ENCODE peak calls at places on chromosome 2, in six cellular contexts. X, Z, B, O, L and T are unnamed samples.

GRCh38 chr2:152609174-152609573 is 108.1 kb downstream of the PRPF40A start:
- DNase-seq in X (no peak), Z (no peak), B (no peak), O (no peak), L (no peak), T (no peak)

GRCh38 chr2:2331905-2332280 is 818 bp upstream of the MYT1L start:
- DNase-seq in X (no peak), Z (peak), B (no peak), O (peak), L (no peak), T (peak)

GRCh38 chr2:73487112-73487657 is 101.5 kb downstream of the ALMS1 start:
- DNase-seq in X (no peak), Z (no peak), B (no peak), O (no peak), L (no peak), T (no peak)

GRCh38 chr2:144512421-144513272 is 7.3 kb downstream of the ZEB2 start:
- DNase-seq in X (no peak), Z (no peak), B (no peak), O (no peak), L (no peak), T (no peak)

GRCh38 chr2:20526666-20527065 is 79.8 kb downstream of the RHOB start:
- DNase-seq in X (no peak), Z (no peak), B (peak), O (no peak), L (no peak), T (no peak)

GRCh38 chr2:235850289-235850688 is 317.9 kb downstream of the GBX2 start:
- DNase-seq in X (no peak), Z (no peak), B (no peak), O (no peak), L (no peak), T (no peak)

GRCh38 chr2:59899692-59900091 is 653.8 kb downstream of the BCL11A start:
- DNase-seq in X (no peak), Z (no peak), B (no peak), O (no peak), L (no peak), T (no peak)

GRCh38 chr2:210252699-210253606 is 27.7 kb upstream of the ACADL start:
- DNase-seq in X (no peak), Z (peak), B (no peak), O (no peak), L (no peak), T (no peak)

GRCh38 chr2:83471708-83472107 is 987.4 kb downstream of the SUCLG1 start:
- DNase-seq in X (no peak), Z (no peak), B (no peak), O (no peak), L (no peak), T (no peak)

GRCh38 chr2:113124984-113125855 is 2.2 kb upstream of the IL1RN start:
- DNase-seq in X (no peak), Z (no peak), B (peak), O (no peak), L (peak), T (no peak)

GRCh38 chr2:80217446-80217845 is 87.1 kb downstream of the LRRTM1 start:
- DNase-seq in X (no peak), Z (no peak), B (no peak), O (no peak), L (no peak), T (no peak)

GRCh38 chr2:234249006-234249405 is 198.5 kb downstream of the SPP2 start:
- DNase-seq in X (no peak), Z (no peak), B (no peak), O (no peak), L (no peak), T (no peak)

GRCh38 chr2:205883965-205884364 is 201.7 kb downstream of the NRP2 start:
- DNase-seq in X (no peak), Z (no peak), B (no peak), O (no peak), L (no peak), T (no peak)

GRCh38 chr2:226799976-226800940 is 638 bp upstream of the IRS1 start:
- DNase-seq in X (peak), Z (peak), B (peak), O (peak), L (no peak), T (no peak)

GRCh38 chr2:188576006-188576405 is 284.3 kb downstream of the GULP1 start:
- DNase-seq in X (no peak), Z (no peak), B (no peak), O (no peak), L (no peak), T (no peak)

GRCh38 chr2:153477096-153477555 is 1.4 kb downstream of the RPRM start:
- DNase-seq in X (no peak), Z (peak), B (no peak), O (peak), L (no peak), T (no peak)

GRCh38 chr2:190407246-190407661 is 901 bp upstream of the MFSD6 start:
- DNase-seq in X (no peak), Z (peak), B (no peak), O (no peak), L (no peak), T (peak)

GRCh38 chr2:102187191-102188150 is 648 bp downstream of the IL1RL2 start:
- DNase-seq in X (peak), Z (peak), B (no peak), O (no peak), L (no peak), T (no peak)

GRCh38 chr2:73284296-73285161 is at the start of gene FBXO41:
- DNase-seq in X (peak), Z (peak), B (no peak), O (peak), L (peak), T (no peak)

GRCh38 chr2:7837232-7837760 is 844.6 kb upstream of the ID2 start:
- DNase-seq in X (no peak), Z (no peak), B (no peak), O (no peak), L (no peak), T (no peak)

GRCh38 chr2:30272761-30273573 is 41.6 kb downstream of the LBH start:
- DNase-seq in X (peak), Z (peak), B (peak), O (no peak), L (peak), T (no peak)

GRCh38 chr2:216693414-216694100 is 1.8 kb downstream of the IGFBP5 start:
- DNase-seq in X (no peak), Z (no peak), B (peak), O (no peak), L (no peak), T (no peak)

GRCh38 chr2:120390381-120391055 is 44.6 kb downstream of the INHBB start:
- DNase-seq in X (no peak), Z (no peak), B (no peak), O (no peak), L (no peak), T (no peak)

GRCh38 chr2:239818086-239818485 is 207.1 kb downstream of the NDUFA10 start:
- DNase-seq in X (no peak), Z (no peak), B (no peak), O (no peak), L (no peak), T (no peak)

GRCh38 chr2:207473203-207473865 is 56.4 kb upstream of the CREB1 start:
- DNase-seq in X (peak), Z (peak), B (peak), O (no peak), L (peak), T (peak)

GRCh38 chr2:106294182-106294581 is 100.1 kb upstream of the UXS1 start:
- DNase-seq in X (no peak), Z (no peak), B (no peak), O (no peak), L (no peak), T (no peak)

GRCh38 chr2:28292491-28292890 is 100.2 kb upstream of the FOSL2 start:
- DNase-seq in X (peak), Z (no peak), B (peak), O (no peak), L (no peak), T (no peak)

GRCh38 chr2:232417489-232417888 is 10.8 kb downstream of the ALPG start:
- DNase-seq in X (no peak), Z (no peak), B (no peak), O (no peak), L (no peak), T (no peak)

GRCh38 chr2:232415138-232415690 is 8.6 kb downstream of the ALPG start:
- DNase-seq in X (no peak), Z (no peak), B (no peak), O (no peak), L (no peak), T (no peak)

GRCh38 chr2:232418056-232418455 is 11.4 kb downstream of the ALPG start:
- DNase-seq in X (no peak), Z (no peak), B (no peak), O (no peak), L (no peak), T (no peak)

GRCh38 chr2:232416521-232417470 is 10.2 kb downstream of the ALPG start:
- DNase-seq in X (no peak), Z (no peak), B (no peak), O (no peak), L (no peak), T (no peak)

DNA sequence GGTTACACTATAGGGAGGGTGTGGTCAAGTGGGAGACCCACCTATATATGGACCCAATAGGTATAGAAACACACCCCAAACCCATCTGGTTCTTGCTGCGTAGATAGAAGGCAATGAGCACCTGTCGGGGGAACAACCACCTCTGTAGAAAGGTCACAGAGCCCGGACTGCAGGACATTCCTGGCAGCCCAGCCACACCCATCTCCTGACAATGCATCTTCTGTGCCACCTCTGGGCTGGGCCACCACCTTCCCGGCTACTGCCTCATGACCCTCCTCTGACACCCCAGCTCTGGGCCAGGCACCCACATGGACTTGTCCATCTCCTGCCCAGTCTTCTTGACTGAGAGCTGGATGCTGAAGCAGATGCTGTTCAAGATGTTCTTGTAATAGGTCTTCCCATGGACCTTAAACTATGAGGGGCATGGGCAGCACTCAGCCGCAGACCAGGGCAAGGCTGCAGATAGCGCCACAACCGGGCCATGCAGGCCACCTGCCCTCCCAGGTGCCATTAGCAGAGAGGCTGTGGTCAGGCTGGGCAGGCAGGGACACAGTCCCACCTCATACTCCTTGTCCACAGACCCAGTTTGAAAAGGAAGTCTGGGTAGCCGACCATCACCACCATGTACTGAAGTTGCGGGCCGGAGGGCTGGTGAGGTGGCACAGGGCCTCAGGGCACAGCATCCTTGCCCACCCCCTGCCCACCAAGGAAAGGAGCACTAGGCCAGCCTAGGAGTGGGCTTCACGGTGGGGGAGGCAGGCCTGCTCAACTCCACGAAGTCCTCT is 9.3 kb downstream of the ALPG start:
- DNase-seq in X (no peak), Z (no peak), B (no peak), O (no peak), L (no peak), T (no peak)
- H3K4me3 ChIP-seq in X (no peak), Z (no peak), B (no peak), O (no peak), L (no peak), T (no peak)

GRCh38 chr2:100016756-100017155 is 125.6 kb downstream of the AFF3 start:
- DNase-seq in X (no peak), Z (no peak), B (no peak), O (no peak), L (no peak), T (no peak)
- H4K8ac ChIP-seq in X (peak), Z (no peak), B (no peak), O (no peak), L (no peak), T (no peak)

GRCh38 chr2:44934024-44934423 is 7.5 kb upstream of the SIX3 start:
- DNase-seq in X (no peak), Z (peak), B (no peak), O (peak), L (no peak), T (no peak)
- H3K4me3 ChIP-seq in X (no peak), Z (peak), B (no peak), O (peak), L (no peak), T (peak)

DNA sequence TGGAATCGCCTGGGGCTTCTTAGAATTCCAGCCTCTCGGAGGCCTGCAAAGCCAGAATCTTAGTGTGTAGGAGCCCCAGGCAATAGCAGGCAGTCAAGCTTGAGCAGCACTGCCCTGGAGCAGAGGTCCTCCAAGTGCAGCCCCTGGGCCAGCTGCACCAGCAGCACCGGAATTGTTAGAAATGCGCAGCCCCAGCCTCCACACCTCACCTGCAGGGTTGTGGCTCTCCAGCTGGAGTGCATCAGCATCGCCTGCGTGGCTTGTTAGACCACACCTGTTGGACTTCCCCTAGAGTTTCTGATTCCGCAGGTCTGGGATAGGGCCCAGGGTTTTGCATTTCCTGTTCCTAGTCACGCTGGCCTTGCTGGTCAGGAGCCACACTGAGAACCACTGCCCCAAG is 100.3 kb downstream of the ASAP2 start:
- DNase-seq in X (no peak), Z (peak), B (no peak), O (no peak), L (peak), T (no peak)
- H4K8ac ChIP-seq in X (no peak), Z (no peak), B (no peak), O (no peak), L (no peak), T (peak)

GRCh38 chr2:181170256-181170655 is 189.9 kb downstream of the UBE2E3 start:
- DNase-seq in X (no peak), Z (no peak), B (no peak), O (no peak), L (no peak), T (no peak)
- H3K4me3 ChIP-seq in X (no peak), Z (no peak), B (no peak), O (no peak), L (no peak), T (no peak)

GRCh38 chr2:109401370-109401769 is 212.4 kb downstream of the SEPTIN10 start:
- DNase-seq in X (no peak), Z (no peak), B (no peak), O (no peak), L (no peak), T (no peak)

GRCh38 chr2:109399061-109399460 is 214.7 kb downstream of the SEPTIN10 start:
- DNase-seq in X (peak), Z (no peak), B (no peak), O (no peak), L (no peak), T (no peak)

GRCh38 chr2:109402180-109402579 is 211.6 kb downstream of the SEPTIN10 start:
- DNase-seq in X (no peak), Z (no peak), B (peak), O (no peak), L (no peak), T (no peak)

GRCh38 chr2:109398616-109399015 is 215.2 kb downstream of the SEPTIN10 start:
- DNase-seq in X (no peak), Z (no peak), B (no peak), O (no peak), L (no peak), T (no peak)

GRCh38 chr2:109400102-109400501 is 213.7 kb downstream of the SEPTIN10 start:
- DNase-seq in X (no peak), Z (no peak), B (no peak), O (no peak), L (no peak), T (no peak)
- H4K8ac ChIP-seq in X (no peak), Z (no peak), B (no peak), O (no peak), L (no peak), T (no peak)

DNA sequence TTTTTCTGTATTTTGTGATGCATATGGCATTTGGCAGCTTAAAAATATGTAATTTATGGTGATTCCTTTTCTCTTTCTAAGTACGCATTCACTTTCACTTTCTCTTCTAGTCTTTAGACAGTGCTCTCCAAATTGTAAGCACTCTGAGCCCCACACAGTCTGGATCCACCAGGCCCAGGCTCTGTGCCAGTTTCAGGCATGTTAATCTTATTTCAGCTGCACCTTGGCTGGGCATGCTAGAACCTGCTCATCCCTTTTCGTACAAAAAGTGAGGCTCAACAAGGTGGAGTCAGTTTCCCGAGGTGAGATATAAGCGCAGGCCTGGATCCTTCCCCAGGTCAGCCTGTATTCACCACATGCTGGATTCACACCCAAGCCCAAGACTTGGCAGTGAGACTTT is 203.9 kb downstream of the MTX2 start:
- DNase-seq in X (peak), Z (no peak), B (peak), O (no peak), L (no peak), T (no peak)
- H3K4me3 ChIP-seq in X (no peak), Z (no peak), B (no peak), O (no peak), L (no peak), T (no peak)

DNA sequence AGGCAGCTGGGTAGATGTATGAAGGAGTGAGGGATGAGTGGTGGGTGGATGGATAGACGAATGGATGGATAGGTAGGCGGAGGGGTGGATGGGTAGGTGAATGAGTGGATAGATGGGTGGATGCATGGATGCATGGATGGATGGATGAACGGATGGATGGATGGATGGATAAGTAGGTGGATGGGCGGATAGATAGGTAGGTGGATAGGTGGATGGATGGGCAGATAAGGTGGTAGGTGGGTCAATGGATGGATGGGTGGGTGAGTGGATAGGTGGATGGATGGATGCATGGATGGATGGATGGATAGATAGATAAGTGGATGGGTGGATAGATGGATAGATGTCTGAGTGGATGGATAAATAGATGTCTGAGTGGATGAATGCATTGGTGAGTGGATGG is 30.1 kb downstream of the MLPH start:
- DNase-seq in X (no peak), Z (no peak), B (no peak), O (no peak), L (no peak), T (no peak)
- H4K8ac ChIP-seq in X (no peak), Z (no peak), B (peak), O (no peak), L (no peak), T (no peak)

GRCh38 chr2:95208101-95208500 is 780 bp downstream of the ZNF892 start:
- DNase-seq in X (peak), Z (no peak), B (no peak), O (no peak), L (no peak), T (no peak)
- H3K4me3 ChIP-seq in X (peak), Z (peak), B (no peak), O (peak), L (no peak), T (peak)